ENCODE peak calls at places on chromosomes 1 and 21, in four cellular contexts. V is GM12878, H is K562, J is HepG2. Q is an unnamed sample.
A peak's percentile ranks its signal among the peaks of the same experiment; 100 is the strongest.

GRCh38 chr1:243343970-243344749 is 88.3 kb downstream of the SDCCAG8 start:
- DNase-seq in V (peak; percentile 20), H (peak; percentile 53), J (peak; percentile 43), Q (peak; percentile 51)

GRCh38 chr1:198876371-198876871 is 237.6 kb downstream of the PTPRC start:
- DNase-seq in V (no peak), H (no peak), J (no peak), Q (no peak)

GRCh38 chr1:234188454-234188792 is 184.8 kb upstream of the COA6 start:
- DNase-seq in V (peak; percentile 12), H (no peak), J (peak; percentile 34), Q (no peak)

GRCh38 chr1:32881871-32882850 is 4.1 kb upstream of the HPCA start:
- DNase-seq in V (no peak), H (no peak), J (no peak), Q (no peak)

GRCh38 chr1:23424171-23424959 is at the start of gene TCEA3:
- DNase-seq in V (no peak), H (no peak), J (peak; percentile 36), Q (no peak)

GRCh38 chr1:32989160-32989894 is 24.7 kb upstream of the RNF19B start:
- DNase-seq in V (no peak), H (peak; percentile 77), J (no peak), Q (peak; percentile 79)

GRCh38 chr1:80293818-80294217 is 1287.3 kb upstream of the ADGRL4 start:
- DNase-seq in V (no peak), H (no peak), J (no peak), Q (no peak)

GRCh38 chr1:194477908-194478307 is 1291.5 kb upstream of the B3GALT2 start:
- DNase-seq in V (no peak), H (no peak), J (no peak), Q (no peak)

GRCh38 chr1:67561704-67562113 is 123.3 kb upstream of the GADD45A start:
- DNase-seq in V (peak; percentile 24), H (peak; percentile 79), J (peak; percentile 74), Q (peak; percentile 82)

GRCh38 chr1:241531195-241532172 is 694 bp upstream of the KMO start:
- DNase-seq in V (peak; percentile 66), H (peak; percentile 60), J (peak; percentile 71), Q (peak; percentile 17)

GRCh38 chr1:226654508-226655124 is 84.5 kb downstream of the ITPKB start:
- DNase-seq in V (no peak), H (no peak), J (no peak), Q (no peak)

GRCh38 chr1:175376194-175376593 is 183.6 kb upstream of the KIAA0040 start:
- DNase-seq in V (no peak), H (peak; percentile 57), J (peak; percentile 2), Q (peak; percentile 8)

GRCh38 chr1:6027591-6027990 is 18.1 kb upstream of the KCNAB2 start:
- DNase-seq in V (no peak), H (no peak), J (no peak), Q (no peak)

DNA sequence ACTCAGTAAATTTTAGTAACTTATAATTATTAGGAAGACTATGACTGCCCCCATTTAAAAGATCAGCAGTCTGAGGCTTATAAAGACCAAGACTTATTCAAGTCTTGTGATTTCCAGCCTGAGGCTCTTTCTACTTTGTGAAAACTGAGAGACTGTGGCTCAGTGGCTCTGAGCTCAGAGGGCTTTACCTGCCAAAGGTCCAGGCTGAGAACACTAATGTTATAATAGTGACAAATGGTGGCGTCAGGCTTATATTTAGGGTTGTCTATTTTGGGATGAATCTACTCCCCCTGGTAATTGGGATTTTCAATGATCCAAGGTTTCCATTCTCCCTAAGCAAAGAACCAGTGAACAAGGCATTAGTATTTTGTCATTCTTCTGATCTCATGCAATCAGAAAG is 42.6 kb upstream of the EPS15 start:
- DNase-seq in V (no peak), H (no peak), J (no peak), Q (no peak)
- TF ChIP-seq POLR2AphosphoS2 in V (no peak), H (no peak), J (no peak), Q (no peak)

GRCh38 chr21:17607684-17608083 is 5.0 kb downstream of the BTG3 start:
- DNase-seq in V (no peak), H (no peak), J (no peak), Q (no peak)
- TF ChIP-seq POLR2AphosphoS2 in V (no peak), H (no peak), J (no peak), Q (no peak)

GRCh38 chr1:224735159-224735558 is 119.0 kb downstream of the CNIH3 start:
- DNase-seq in V (peak; percentile 55), H (no peak), J (no peak), Q (no peak)
- TF ChIP-seq POLR2AphosphoS2 in V (no peak), H (no peak), J (no peak), Q (no peak)

GRCh38 chr1:160961419-160961818 is 6.8 kb upstream of the ITLN2 start:
- DNase-seq in V (no peak), H (no peak), J (peak; percentile 25), Q (no peak)

DNA sequence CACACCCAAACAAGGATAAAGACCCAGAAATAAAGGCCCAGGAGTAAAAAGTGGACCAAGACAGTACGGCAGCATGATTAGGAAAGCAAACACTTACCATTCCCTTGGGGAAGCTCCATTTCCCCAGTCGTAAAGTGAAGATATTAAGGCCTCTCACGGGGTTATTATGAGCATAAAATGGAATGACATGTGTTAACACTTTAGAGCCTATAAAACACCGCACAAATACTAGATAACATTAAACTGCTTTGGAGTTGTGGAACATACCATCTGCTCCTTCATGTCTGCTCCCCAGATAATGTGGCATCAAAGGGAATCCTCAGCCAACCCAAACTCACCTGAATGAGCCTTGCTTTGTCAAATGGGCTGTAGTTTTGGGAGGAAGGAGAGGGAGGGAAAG is 8.9 kb upstream of the ITLN2 start:
- DNase-seq in V (no peak), H (no peak), J (no peak), Q (no peak)
- TF ChIP-seq POLR2AphosphoS2 in V (no peak), H (no peak), J (no peak), Q (no peak)

GRCh38 chr1:16438516-16438915 is 1.3 kb upstream of the SPATA21 start:
- DNase-seq in V (no peak), H (no peak), J (no peak), Q (no peak)

GRCh38 chr1:16440150-16440479 is 409 bp upstream of the NECAP2 start:
- DNase-seq in V (no peak), H (no peak), J (peak; percentile 33), Q (peak; percentile 45)

GRCh38 chr1:16434501-16434900 is 2.7 kb downstream of the SPATA21 start:
- DNase-seq in V (no peak), H (no peak), J (no peak), Q (no peak)

GRCh38 chr1:16434007-16434406 is 3.2 kb downstream of the SPATA21 start:
- DNase-seq in V (no peak), H (no peak), J (no peak), Q (no peak)

DNA sequence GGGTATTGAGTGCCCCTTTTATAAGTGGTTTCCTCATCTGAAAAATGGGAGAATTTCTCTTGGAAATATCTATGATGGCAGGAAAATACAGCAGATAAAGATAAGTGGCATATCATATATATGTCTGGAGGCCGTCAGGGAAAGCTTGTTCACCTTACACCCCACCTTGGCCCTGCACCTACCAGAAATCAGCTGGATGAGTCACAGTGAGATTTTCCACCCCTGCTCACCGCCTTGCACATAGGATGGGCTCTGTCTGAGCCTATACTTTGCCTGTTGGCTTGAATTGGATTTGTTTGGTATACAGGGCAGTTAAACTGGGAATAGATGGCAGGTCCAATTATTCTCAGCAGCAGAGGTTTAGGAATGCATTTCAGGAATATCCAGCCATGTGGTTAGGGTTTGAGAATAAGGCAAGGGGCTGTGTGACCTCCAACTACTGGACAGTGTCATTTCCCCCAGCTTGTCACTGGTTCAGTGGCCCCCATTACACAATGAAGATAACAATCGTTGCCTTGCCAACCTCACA is at the start of gene SPATA21:
- DNase-seq in V (no peak), H (peak; percentile 27), J (no peak), Q (no peak)
- TF ChIP-seq POLR2AphosphoS2 in V (no peak), H (no peak), J (no peak), Q (no peak)

DNA sequence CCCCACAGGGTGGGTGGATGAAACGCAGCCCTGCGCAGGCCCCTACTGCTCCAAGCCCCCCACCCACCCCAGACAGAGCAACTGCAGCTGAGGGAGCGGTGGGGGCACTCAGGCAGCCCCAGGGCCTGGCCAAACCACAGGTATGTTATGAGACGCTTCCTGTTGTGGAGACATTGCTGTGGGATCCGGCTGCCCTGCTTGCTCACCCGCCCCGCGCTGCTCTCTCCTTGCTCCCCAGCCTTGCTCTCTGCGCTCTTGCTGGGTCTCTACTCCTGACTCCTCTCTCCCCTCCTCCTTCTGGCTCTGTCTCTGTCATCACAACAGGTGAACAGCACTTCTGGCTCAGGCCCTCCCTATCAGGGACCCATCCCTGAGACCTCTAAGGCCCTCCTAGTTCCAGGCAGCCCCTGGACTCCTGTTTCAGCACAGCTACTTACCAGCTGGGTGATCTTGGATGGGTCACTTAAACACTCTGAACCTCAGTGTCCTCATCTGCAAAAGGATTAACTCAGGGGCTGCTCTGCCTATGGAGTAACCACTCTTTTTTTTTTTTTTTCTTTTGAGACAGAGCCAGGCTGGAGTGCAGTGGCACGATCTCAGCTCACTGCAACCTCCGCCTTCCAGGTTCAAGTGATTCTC is 15.9 kb downstream of the COL8A2 start:
- DNase-seq in V (no peak), H (no peak), J (no peak), Q (no peak)
- TF ChIP-seq POLR2AphosphoS2 in V (no peak), H (no peak), J (no peak), Q (no peak)

DNA sequence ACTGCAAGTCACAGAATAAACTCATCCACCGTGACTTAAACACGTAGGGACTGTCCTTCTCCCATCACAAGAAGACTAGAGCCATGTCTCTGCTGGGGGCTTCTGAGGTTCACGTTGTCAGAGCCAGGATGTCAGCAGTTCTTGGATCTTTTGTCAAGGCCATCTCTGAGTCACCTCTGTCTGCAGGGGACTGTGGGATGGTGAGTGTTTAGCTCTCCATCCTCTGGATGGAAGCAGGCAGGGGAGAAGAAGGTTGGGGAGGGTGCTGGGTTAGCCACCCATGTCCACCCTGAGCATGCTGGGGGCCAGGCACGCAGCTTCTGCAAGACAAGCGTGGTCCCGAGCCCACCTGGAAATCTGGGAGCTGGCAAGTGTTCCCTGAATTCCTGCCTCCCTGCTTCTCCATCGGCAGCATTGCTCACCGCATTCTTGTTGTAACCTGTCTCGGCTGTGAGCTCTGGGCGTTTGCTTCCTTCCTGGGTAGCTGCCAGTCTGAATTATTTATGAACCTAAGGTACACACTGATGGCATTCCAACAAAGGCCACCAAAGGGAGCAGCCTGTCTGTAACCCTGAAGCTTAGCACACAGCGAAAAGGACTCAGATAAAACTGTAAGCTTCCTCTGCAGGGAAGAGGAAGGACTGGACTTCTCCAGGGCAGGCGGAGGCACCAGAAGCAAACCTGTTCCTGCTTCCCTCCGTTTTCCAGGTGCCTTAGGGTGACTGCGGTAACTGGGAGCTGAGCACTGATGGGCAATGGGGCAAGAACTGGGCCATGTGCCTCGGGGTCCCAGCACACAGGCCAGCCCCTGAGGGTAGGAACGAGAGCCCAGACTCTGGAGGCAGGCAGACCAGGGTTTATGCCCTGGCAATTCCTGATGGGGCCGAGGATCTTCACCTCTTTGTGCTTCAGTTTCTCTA is 88.6 kb downstream of the RIPK4 start:
- DNase-seq in V (no peak), H (no peak), J (peak; percentile 89), Q (peak; percentile 94)
- TF ChIP-seq POLR2AphosphoS2 in V (no peak), H (no peak), J (no peak), Q (no peak)

DNA sequence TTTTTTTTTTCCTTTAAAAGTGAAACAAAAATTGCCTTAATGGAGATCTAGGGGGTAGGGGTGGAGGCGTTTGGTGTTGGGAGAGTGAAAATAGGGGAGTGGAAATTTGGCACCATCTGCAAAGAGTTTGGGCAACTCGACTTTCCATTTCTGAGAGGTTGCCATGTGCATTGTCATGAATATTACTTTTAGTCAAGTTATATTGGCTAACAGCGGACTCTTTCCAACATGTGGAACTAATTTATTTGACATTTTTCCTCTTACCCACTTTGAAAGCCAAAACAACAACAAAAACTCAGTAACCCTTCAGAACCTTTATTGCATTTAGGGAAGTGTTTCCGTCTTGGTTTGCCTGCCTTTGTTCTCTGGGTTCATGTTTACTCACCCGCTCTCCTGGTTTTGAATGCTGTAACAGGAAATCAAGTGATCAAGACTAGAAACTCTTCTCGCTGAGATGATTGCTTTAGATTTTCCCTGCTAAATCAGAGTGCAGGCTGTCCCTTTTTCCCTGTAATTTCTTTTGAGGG is 70.4 kb downstream of the CACHD1 start:
- DNase-seq in V (no peak), H (no peak), J (no peak), Q (no peak)
- TF ChIP-seq POLR2AphosphoS2 in V (no peak), H (no peak), J (no peak), Q (no peak)

Q was measured in A549.